ENCODE peak calls at places on chromosome 18, in six cellular contexts. L, D, Z, J, B and T are unnamed samples.

GRCh38 chr18:34509163-34509562 is 200.9 kb upstream of the DTNA start:
- DNase-seq in L (no peak), D (no peak), Z (no peak), J (no peak), B (no peak), T (no peak)

GRCh38 chr18:80200932-80201672 is 46.2 kb downstream of the PARD6G start:
- DNase-seq in L (no peak), D (no peak), Z (no peak), J (peak), B (no peak), T (no peak)

GRCh38 chr18:59904051-59904601 is 4.3 kb downstream of the PMAIP1 start:
- DNase-seq in L (no peak), D (no peak), Z (no peak), J (no peak), B (no peak), T (no peak)

GRCh38 chr18:66513996-66514395 is 89.9 kb downstream of the CDH19 start:
- DNase-seq in L (no peak), D (no peak), Z (no peak), J (no peak), B (no peak), T (no peak)

GRCh38 chr18:55321268-55322175 is 266.5 kb downstream of the TCF4 start:
- DNase-seq in L (peak), D (peak), Z (peak), J (peak), B (peak), T (peak)

GRCh38 chr18:21241224-21242131 is 554 bp upstream of the GREB1L start:
- DNase-seq in L (no peak), D (no peak), Z (peak), J (no peak), B (peak), T (no peak)

GRCh38 chr18:72197598-72197997 is 346.5 kb downstream of the CBLN2 start:
- DNase-seq in L (no peak), D (no peak), Z (no peak), J (no peak), B (no peak), T (no peak)

GRCh38 chr18:54718436-54718773 is 109.9 kb upstream of the RAB27B start:
- DNase-seq in L (no peak), D (no peak), Z (no peak), J (no peak), B (no peak), T (no peak)

GRCh38 chr18:13216732-13217465 is 1.7 kb upstream of the LDLRAD4 start:
- DNase-seq in L (no peak), D (no peak), Z (peak), J (no peak), B (peak), T (no peak)

GRCh38 chr18:79903071-79903635 is 48.3 kb downstream of the SLC66A2 start:
- DNase-seq in L (no peak), D (peak), Z (no peak), J (peak), B (no peak), T (no peak)

GRCh38 chr18:58669731-58670379 is 1.4 kb upstream of the MALT1 start:
- DNase-seq in L (no peak), D (no peak), Z (peak), J (no peak), B (no peak), T (no peak)

GRCh38 chr18:79523221-79523737 is 127.5 kb downstream of the NFATC1 start:
- DNase-seq in L (no peak), D (peak), Z (no peak), J (peak), B (no peak), T (no peak)

GRCh38 chr18:31058897-31059296 is 16.4 kb upstream of the DSC3 start:
- DNase-seq in L (no peak), D (no peak), Z (peak), J (no peak), B (no peak), T (no peak)

GRCh38 chr18:45664824-45665763 is 49.8 kb downstream of the SLC14A2 start:
- DNase-seq in L (no peak), D (no peak), Z (peak), J (peak), B (no peak), T (peak)

GRCh38 chr18:31562726-31563125 is 29.0 kb upstream of the TTR start:
- DNase-seq in L (no peak), D (no peak), Z (no peak), J (no peak), B (no peak), T (no peak)

GRCh38 chr18:33317640-33318039 is 122.9 kb downstream of the CCDC178 start:
- DNase-seq in L (no peak), D (no peak), Z (no peak), J (no peak), B (no peak), T (no peak)

GRCh38 chr18:55326134-55326533 is 261.9 kb downstream of the TCF4 start:
- DNase-seq in L (no peak), D (no peak), Z (no peak), J (no peak), B (no peak), T (no peak)

GRCh38 chr18:58842978-58843661 is 21.6 kb upstream of the ZNF532 start:
- DNase-seq in L (no peak), D (no peak), Z (no peak), J (no peak), B (peak), T (no peak)

GRCh38 chr18:63850010-63850409 is 37.5 kb upstream of the SERPINB2 start:
- DNase-seq in L (no peak), D (no peak), Z (peak), J (no peak), B (no peak), T (peak)

GRCh38 chr18:24000613-24001490 is 13.7 kb upstream of the TTC39C start:
- DNase-seq in L (no peak), D (no peak), Z (no peak), J (no peak), B (no peak), T (no peak)

GRCh38 chr18:42513416-42513815 is 558.4 kb downstream of the PIK3C3 start:
- DNase-seq in L (no peak), D (no peak), Z (no peak), J (no peak), B (no peak), T (no peak)

GRCh38 chr18:69400253-69400975 is at the start of gene DOK6:
- DNase-seq in L (peak), D (peak), Z (no peak), J (peak), B (peak), T (peak)

GRCh38 chr18:23547806-23548205 is 38.5 kb downstream of the NPC1 start:
- DNase-seq in L (no peak), D (no peak), Z (no peak), J (no peak), B (no peak), T (no peak)

GRCh38 chr18:80154293-80154692 is 45.2 kb downstream of the ADNP2 start:
- DNase-seq in L (no peak), D (no peak), Z (peak), J (no peak), B (no peak), T (no peak)

GRCh38 chr18:22241806-22242440 is 72.5 kb downstream of the GATA6 start:
- DNase-seq in L (no peak), D (no peak), Z (no peak), J (no peak), B (no peak), T (no peak)

GRCh38 chr18:63974991-63975390 is 5.1 kb downstream of the SERPINB8 start:
- DNase-seq in L (no peak), D (no peak), Z (peak), J (no peak), B (no peak), T (no peak)

GRCh38 chr18:34834897-34835296 is 124.8 kb downstream of the DTNA start:
- DNase-seq in L (no peak), D (no peak), Z (no peak), J (no peak), B (no peak), T (no peak)

DNA sequence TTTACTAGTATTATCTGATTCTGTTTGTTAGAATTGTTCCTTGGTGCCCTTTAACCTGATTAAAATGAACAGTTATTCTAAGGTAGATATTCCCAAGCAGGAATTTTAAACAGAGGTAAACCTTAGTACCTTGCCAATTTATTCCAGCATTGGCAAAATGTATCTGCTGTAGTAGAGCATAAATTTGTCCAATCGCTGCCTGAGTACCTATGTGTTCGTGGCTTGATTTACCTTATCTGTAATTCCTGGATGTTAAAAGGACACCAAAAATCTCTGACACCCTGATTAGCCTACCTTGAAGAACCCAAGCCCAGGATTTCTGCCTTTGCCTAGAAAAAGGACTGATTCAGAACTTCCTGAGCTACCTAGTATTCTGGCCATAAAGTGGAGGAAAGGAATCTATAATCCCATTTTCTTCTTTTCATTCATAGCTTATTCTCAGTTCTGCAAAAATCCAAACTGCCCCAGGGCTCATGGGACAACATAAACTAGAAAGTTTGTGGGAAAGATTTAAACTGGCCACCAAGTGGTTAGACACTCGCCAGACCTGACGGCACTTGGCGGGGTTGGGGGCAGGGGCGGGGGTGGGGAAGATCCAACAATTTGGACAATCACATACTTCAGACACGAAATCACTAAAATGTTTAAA is 16.2 kb upstream of the ZCCHC2 start:
- DNase-seq in L (no peak), D (no peak), Z (no peak), J (no peak), B (no peak), T (no peak)
- H3K4me3 ChIP-seq in L (peak), D (peak), Z (peak), J (peak), B (peak), T (no peak)

GRCh38 chr18:51135795-51136194 is 61.7 kb downstream of the MEX3C start:
- DNase-seq in L (no peak), D (no peak), Z (peak), J (no peak), B (no peak), T (no peak)
- TF ChIP-seq CTCF in L (peak), D (no peak), Z (peak), J (peak), B (no peak), T (peak)

GRCh38 chr18:74804677-74805076 is 207.0 kb downstream of the ZNF407 start:
- DNase-seq in L (no peak), D (no peak), Z (no peak), J (no peak), B (no peak), T (no peak)
- H3K4me3 ChIP-seq in L (no peak), D (no peak), Z (no peak), J (no peak), B (no peak), T (no peak)

GRCh38 chr18:56560992-56561391 is 77.4 kb downstream of the TXNL1 start:
- DNase-seq in L (no peak), D (no peak), Z (peak), J (no peak), B (no peak), T (no peak)

GRCh38 chr18:56562479-56562878 is 75.9 kb downstream of the TXNL1 start:
- DNase-seq in L (no peak), D (no peak), Z (no peak), J (no peak), B (no peak), T (no peak)

GRCh38 chr18:56556907-56557306 is 81.5 kb downstream of the TXNL1 start:
- DNase-seq in L (no peak), D (no peak), Z (no peak), J (no peak), B (no peak), T (no peak)

GRCh38 chr18:56563568-56563967 is 74.8 kb downstream of the TXNL1 start:
- DNase-seq in L (no peak), D (no peak), Z (peak), J (no peak), B (no peak), T (no peak)

GRCh38 chr18:56559044-56559443 is 79.3 kb downstream of the TXNL1 start:
- DNase-seq in L (no peak), D (no peak), Z (no peak), J (no peak), B (no peak), T (no peak)
- TF ChIP-seq CTCF in L (no peak), D (no peak), Z (no peak), J (no peak), B (no peak), T (no peak)

GRCh38 chr18:3526421-3527354 is 76.7 kb downstream of the TGIF1 start:
- DNase-seq in L (peak), D (no peak), Z (peak), J (no peak), B (no peak), T (peak)
- H3K4me3 ChIP-seq in L (no peak), D (no peak), Z (peak), J (no peak), B (no peak), T (no peak)

GRCh38 chr18:49464718-49465598 is 4.5 kb upstream of the DYM start:
- DNase-seq in L (no peak), D (no peak), Z (peak), J (no peak), B (no peak), T (no peak)
- TF ChIP-seq CTCF in L (no peak), D (no peak), Z (peak), J (no peak), B (no peak), T (no peak)

GRCh38 chr18:77099501-77100370 is 32.8 kb downstream of the MBP start:
- DNase-seq in L (no peak), D (no peak), Z (peak), J (no peak), B (no peak), T (no peak)
- H3K4me3 ChIP-seq in L (no peak), D (no peak), Z (no peak), J (no peak), B (no peak), T (no peak)

GRCh38 chr18:25672490-25672889 is 320.5 kb upstream of the ZNF521 start:
- DNase-seq in L (no peak), D (no peak), Z (peak), J (no peak), B (no peak), T (no peak)
- TF ChIP-seq CTCF in L (peak), D (no peak), Z (no peak), J (no peak), B (no peak), T (peak)

DNA sequence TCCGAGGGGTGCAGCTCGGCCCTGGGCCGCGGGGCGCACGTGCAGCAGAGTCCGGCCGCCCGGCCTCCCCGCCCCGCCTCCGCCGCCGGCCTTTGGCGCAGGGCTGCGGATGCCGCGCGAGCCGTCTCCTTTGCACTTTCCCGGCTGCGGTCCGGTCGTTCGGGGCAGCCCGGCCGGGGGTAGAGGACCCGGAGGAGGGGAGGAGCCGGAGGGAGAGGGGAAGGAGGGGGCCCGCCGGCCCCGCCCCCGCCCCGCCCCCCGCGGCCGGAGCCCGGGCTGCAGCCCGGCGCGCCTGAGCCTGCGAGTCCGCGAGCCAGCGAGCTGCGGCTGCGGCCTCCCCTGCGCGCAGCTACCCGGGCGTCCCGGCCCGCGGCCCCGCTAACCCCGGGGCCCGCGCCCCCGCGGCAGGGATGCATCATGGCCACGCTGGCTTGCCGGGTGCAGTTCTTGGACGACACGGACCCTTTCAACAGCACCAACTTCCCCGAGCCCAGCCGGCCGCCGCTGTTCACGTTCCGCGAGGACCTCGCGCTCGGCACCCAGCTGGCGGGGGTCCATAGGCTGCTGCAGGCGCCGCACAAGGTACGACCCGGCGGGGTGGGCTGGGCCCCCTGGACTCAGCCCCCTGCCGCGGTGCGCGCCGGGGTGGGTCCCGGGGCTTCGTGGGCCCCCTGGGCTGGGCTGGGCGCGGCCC is at the start of gene FHOD3:
- DNase-seq in L (no peak), D (peak), Z (no peak), J (no peak), B (peak), T (no peak)
- H3K4me3 ChIP-seq in L (peak), D (peak), Z (no peak), J (peak), B (peak), T (peak)

GRCh38 chr18:8478968-8479370 is 130.3 kb upstream of the RAB12 start:
- DNase-seq in L (no peak), D (no peak), Z (no peak), J (no peak), B (no peak), T (no peak)
- TF ChIP-seq CTCF in L (no peak), D (no peak), Z (no peak), J (peak), B (no peak), T (no peak)